ENCODE peak calls at places on chromosomes 1 and 21, in five cellular contexts. One of them, this sample, is unnamed.

GRCh38 chr21:43585924-43586411 is 73.3 kb downstream of the HSF2BP start:
- DNase-seq in transverse colon: no peak
- DNase-seq in tibial nerve: peak; percentile 92
- DNase-seq in H1: no peak
- DNase-seq in stomach: peak; percentile 79
- DNase-seq in this sample: peak; percentile 82

GRCh38 chr1:43866201-43866600 is 67.4 kb upstream of the ARTN start:
- DNase-seq in transverse colon: no peak
- DNase-seq in tibial nerve: no peak
- DNase-seq in H1: no peak
- DNase-seq in stomach: no peak
- DNase-seq in this sample: no peak

GRCh38 chr1:45306319-45306718 is 20.4 kb upstream of the HPDL start:
- DNase-seq in transverse colon: no peak
- DNase-seq in tibial nerve: no peak
- DNase-seq in H1: peak; percentile 44
- DNase-seq in stomach: no peak
- DNase-seq in this sample: no peak

GRCh38 chr1:37673920-37674319 is 18.4 kb upstream of the CDCA8 start:
- DNase-seq in transverse colon: no peak
- DNase-seq in tibial nerve: no peak
- DNase-seq in H1: no peak
- DNase-seq in stomach: no peak
- DNase-seq in this sample: no peak

GRCh38 chr21:34743831-34744230 is 75.0 kb downstream of the CLIC6 start:
- DNase-seq in transverse colon: peak; percentile 32
- DNase-seq in tibial nerve: peak; percentile 78
- DNase-seq in H1: no peak
- DNase-seq in stomach: peak; percentile 63
- DNase-seq in this sample: no peak

GRCh38 chr21:38486221-38486620 is 12.1 kb downstream of the ERG start:
- DNase-seq in transverse colon: no peak
- DNase-seq in tibial nerve: no peak
- DNase-seq in H1: no peak
- DNase-seq in stomach: no peak
- DNase-seq in this sample: no peak

GRCh38 chr1:39866767-39867166 is 16.5 kb downstream of the TRIT1 start:
- DNase-seq in transverse colon: no peak
- DNase-seq in tibial nerve: no peak
- DNase-seq in H1: no peak
- DNase-seq in stomach: no peak
- DNase-seq in this sample: no peak

GRCh38 chr1:1906185-1907097 is 8.6 kb upstream of the CALML6 start:
- DNase-seq in transverse colon: peak; percentile 89
- DNase-seq in tibial nerve: peak; percentile 82
- DNase-seq in H1: peak; percentile 89
- DNase-seq in stomach: peak; percentile 89
- DNase-seq in this sample: peak; percentile 90

GRCh38 chr1:203692565-203693470 is 66.2 kb downstream of the ATP2B4 start:
- DNase-seq in transverse colon: peak; percentile 75
- DNase-seq in tibial nerve: peak; percentile 85
- DNase-seq in H1: no peak
- DNase-seq in stomach: peak; percentile 65
- DNase-seq in this sample: no peak

DNA sequence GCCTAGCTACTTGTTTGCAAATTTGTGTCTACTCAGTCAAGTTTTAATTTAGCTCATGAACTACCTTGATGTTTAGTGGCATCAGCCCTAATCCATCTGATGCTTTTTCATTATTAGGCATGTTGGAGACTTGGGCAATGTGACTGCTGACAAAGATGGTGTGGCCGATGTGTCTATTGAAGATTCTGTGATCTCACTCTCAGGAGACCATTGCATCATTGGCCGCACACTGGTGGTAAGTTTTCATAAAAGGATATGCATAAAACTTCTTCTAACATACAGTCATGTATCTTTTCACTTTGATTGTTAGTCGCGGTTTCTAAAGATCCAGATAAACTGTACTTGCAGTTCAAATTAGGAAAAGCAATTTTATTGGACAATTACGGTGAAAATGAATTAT is 7.6 kb downstream of the SOD1 start:
- DNase-seq in transverse colon: no peak
- DNase-seq in tibial nerve: no peak
- DNase-seq in H1: no peak
- DNase-seq in stomach: no peak
- DNase-seq in this sample: no peak
- TF ChIP-seq POLR2A in transverse colon: no peak
- TF ChIP-seq POLR2A in tibial nerve: no peak
- TF ChIP-seq POLR2A in H1: no peak
- TF ChIP-seq POLR2A in stomach: no peak
- TF ChIP-seq POLR2A in this sample: no peak

DNA sequence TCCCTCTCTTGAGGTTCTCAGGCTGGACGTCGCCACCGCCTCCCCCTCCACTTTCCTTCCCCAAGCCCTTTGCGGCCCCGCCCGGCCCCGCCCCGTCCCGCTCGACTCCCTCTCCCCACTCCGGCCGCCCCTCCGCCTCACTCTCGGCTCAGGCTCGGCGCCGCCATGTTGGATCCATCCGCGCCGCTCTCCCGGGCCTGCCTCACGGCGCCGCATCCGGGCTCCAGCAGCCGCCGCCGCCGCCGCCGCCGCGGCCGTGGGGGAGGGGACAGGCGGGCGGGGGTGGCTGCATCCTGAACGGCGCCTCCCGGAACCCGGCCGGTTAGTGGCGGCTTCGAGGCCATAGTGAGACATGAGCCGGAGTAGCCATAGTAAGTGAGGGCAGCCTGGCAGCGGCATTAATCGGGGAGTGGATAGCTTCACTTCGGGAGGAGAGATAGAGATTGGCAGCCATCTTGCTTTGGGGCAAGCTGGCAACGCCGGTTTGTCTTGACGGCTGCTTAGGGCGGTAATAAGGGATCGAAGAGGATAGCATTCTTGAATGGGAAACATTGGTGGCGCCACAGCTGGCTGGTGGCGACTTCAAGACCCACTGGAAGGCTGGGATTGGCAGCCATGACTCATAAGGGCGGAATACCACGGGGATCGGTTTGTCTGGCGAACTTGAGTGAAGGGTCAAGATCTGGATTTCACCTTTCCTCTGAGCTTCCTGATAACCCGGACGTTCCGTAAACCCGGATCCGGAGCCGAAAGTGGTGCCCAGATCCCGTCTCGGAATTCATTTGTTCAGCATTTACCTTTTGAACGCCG is at the start of gene DEDD:
- DNase-seq in transverse colon: peak; percentile 94
- DNase-seq in tibial nerve: peak; percentile 92
- DNase-seq in H1: peak; percentile 90
- DNase-seq in stomach: peak; percentile 93
- DNase-seq in this sample: peak; percentile 96
- TF ChIP-seq EP300 in transverse colon: peak; percentile 48
- TF ChIP-seq EP300 in tibial nerve: peak; percentile 86
- TF ChIP-seq EP300 in H1: no peak
- TF ChIP-seq EP300 in stomach: peak; percentile 69
- TF ChIP-seq EP300 in this sample: no peak

GRCh38 chr1:109241841-109242301 is 7.5 kb upstream of the CELSR2 start:
- DNase-seq in transverse colon: no peak
- DNase-seq in tibial nerve: no peak
- DNase-seq in H1: no peak
- DNase-seq in stomach: peak; percentile 9
- DNase-seq in this sample: no peak
- TF ChIP-seq POLR2A in transverse colon: no peak
- TF ChIP-seq POLR2A in tibial nerve: no peak
- TF ChIP-seq POLR2A in H1: no peak
- TF ChIP-seq POLR2A in stomach: no peak
- TF ChIP-seq POLR2A in this sample: no peak

DNA sequence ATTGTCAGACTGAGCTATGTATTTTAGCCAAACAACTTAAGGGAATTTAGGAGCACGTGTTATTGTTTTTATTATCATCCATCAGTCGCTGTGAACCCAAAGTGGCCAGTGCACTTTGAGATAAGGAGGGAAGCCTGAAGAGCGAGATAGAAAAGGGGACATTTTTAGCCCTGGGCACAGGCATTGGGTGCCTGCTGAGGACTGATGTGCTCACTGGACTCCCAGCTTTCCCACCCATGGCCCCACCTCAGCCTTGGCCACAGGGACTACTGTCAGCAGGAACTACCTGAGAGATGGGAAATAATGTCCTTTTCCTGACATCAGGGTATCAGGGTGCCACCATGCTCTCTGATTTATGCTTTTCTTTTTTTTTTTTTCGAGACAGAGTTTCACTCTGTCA is 3.1 kb downstream of the FBLIM1 start:
- DNase-seq in transverse colon: no peak
- DNase-seq in tibial nerve: no peak
- DNase-seq in H1: no peak
- DNase-seq in stomach: no peak
- DNase-seq in this sample: no peak
- TF ChIP-seq EP300 in transverse colon: no peak
- TF ChIP-seq EP300 in tibial nerve: no peak
- TF ChIP-seq EP300 in H1: no peak
- TF ChIP-seq EP300 in stomach: no peak
- TF ChIP-seq EP300 in this sample: no peak

GRCh38 chr1:25997759-25998074 is at the start of gene PAFAH2:
- DNase-seq in transverse colon: no peak
- DNase-seq in tibial nerve: no peak
- DNase-seq in H1: no peak
- DNase-seq in stomach: no peak
- DNase-seq in this sample: no peak

GRCh38 chr1:25999419-25999818 is 1.6 kb upstream of the PAFAH2 start:
- DNase-seq in transverse colon: no peak
- DNase-seq in tibial nerve: no peak
- DNase-seq in H1: no peak
- DNase-seq in stomach: no peak
- DNase-seq in this sample: no peak

GRCh38 chr1:25998075-25998761 is 355 bp upstream of the PAFAH2 start:
- DNase-seq in transverse colon: peak; percentile 98
- DNase-seq in tibial nerve: peak; percentile 97
- DNase-seq in H1: peak; percentile 95
- DNase-seq in stomach: peak; percentile 97
- DNase-seq in this sample: peak; percentile 94

GRCh38 chr1:25994402-25994801 is 3.5 kb downstream of the PAFAH2 start:
- DNase-seq in transverse colon: no peak
- DNase-seq in tibial nerve: no peak
- DNase-seq in H1: no peak
- DNase-seq in stomach: no peak
- DNase-seq in this sample: no peak

DNA sequence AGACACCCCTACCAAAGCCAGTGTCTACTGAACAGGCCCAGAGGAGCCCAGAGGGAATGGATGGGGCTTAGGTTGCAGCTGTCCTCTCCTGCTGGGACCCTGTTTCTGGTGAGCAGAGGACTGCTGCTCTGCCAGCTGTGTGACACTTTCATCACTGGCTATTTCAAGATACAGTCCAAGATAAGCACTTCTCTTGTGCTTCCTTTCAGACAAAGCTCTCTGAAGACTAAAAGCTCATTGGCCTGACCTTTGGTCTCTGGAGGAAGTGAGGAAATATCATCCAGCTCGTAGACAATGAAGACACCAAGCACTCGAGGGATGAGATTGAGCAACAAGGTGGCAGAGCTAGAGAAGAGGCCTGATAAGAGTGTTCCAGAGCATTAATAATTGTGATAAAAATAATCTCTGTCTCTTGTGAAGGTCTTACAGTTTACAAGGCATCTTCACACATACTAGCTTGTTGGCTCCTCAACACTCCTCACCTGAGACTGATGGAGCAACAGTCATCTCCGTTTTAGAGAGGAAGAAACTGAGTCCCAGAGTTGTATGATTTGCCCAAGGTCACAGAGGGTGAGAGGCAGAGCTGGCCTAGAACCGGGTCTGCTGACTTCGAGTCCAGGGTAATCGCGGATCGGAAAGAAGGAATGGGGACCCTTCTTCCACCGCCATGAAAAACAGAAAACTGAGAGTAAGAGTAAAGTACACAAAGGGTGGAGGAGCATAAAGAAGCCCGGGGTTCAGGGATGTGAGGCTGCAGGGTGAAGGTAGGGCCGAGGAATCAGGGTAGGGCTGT is 701 bp downstream of the PAFAH2 start:
- DNase-seq in transverse colon: peak; percentile 46
- DNase-seq in tibial nerve: peak; percentile 70
- DNase-seq in H1: no peak
- DNase-seq in stomach: no peak
- DNase-seq in this sample: peak; percentile 40
- TF ChIP-seq POLR2A in transverse colon: peak; percentile 52
- TF ChIP-seq POLR2A in tibial nerve: no peak
- TF ChIP-seq POLR2A in H1: no peak
- TF ChIP-seq POLR2A in stomach: no peak
- TF ChIP-seq POLR2A in this sample: no peak

DNA sequence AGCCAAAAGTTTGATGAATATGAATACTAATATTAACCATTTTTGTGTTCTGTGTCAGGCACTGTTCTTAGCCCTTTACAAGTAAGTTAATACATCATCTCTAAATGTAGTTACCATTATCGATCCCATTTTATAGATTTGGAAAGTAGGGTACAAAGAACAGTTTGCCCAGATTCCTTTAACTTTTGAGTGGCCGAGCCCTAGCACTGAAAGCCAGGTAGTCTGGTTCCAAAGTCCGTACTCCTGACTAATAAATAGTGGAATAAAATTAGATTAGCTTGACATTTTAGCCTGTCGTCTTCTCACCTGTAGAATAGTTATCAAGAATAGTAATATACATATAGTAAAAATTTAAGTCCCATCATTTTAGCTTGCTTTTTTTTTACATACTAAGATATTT is 70.6 kb downstream of the PTBP2 start:
- DNase-seq in transverse colon: no peak
- DNase-seq in tibial nerve: no peak
- DNase-seq in H1: no peak
- DNase-seq in stomach: no peak
- DNase-seq in this sample: no peak
- TF ChIP-seq EP300 in transverse colon: no peak
- TF ChIP-seq EP300 in tibial nerve: no peak
- TF ChIP-seq EP300 in H1: no peak
- TF ChIP-seq EP300 in stomach: no peak
- TF ChIP-seq EP300 in this sample: no peak

GRCh38 chr1:32742132-32742947 is 39.8 kb upstream of the SYNC start:
- DNase-seq in transverse colon: peak; percentile 42
- DNase-seq in tibial nerve: no peak
- DNase-seq in H1: peak; percentile 76
- DNase-seq in stomach: peak; percentile 52
- DNase-seq in this sample: peak; percentile 46

GRCh38 chr1:32741417-32742131 is 39.0 kb upstream of the SYNC start:
- DNase-seq in transverse colon: peak; percentile 55
- DNase-seq in tibial nerve: no peak
- DNase-seq in H1: peak; percentile 71
- DNase-seq in stomach: no peak
- DNase-seq in this sample: peak; percentile 90

GRCh38 chr1:32743380-32744062 is 41.0 kb upstream of the SYNC start:
- DNase-seq in transverse colon: peak; percentile 35
- DNase-seq in tibial nerve: no peak
- DNase-seq in H1: no peak
- DNase-seq in stomach: peak; percentile 76
- DNase-seq in this sample: no peak

GRCh38 chr1:32744063-32744410 is 41.5 kb upstream of the SYNC start:
- DNase-seq in transverse colon: no peak
- DNase-seq in tibial nerve: no peak
- DNase-seq in H1: no peak
- DNase-seq in stomach: no peak
- DNase-seq in this sample: no peak

GRCh38 chr1:32742956-32743355 is 40.4 kb upstream of the SYNC start:
- DNase-seq in transverse colon: peak; percentile 85
- DNase-seq in tibial nerve: no peak
- DNase-seq in H1: no peak
- DNase-seq in stomach: peak; percentile 56
- DNase-seq in this sample: peak; percentile 38
- TF ChIP-seq POLR2A in transverse colon: peak; percentile 88
- TF ChIP-seq POLR2A in tibial nerve: no peak
- TF ChIP-seq POLR2A in H1: no peak
- TF ChIP-seq POLR2A in stomach: no peak
- TF ChIP-seq POLR2A in this sample: no peak